ENCODE peak calls at places on chromosomes 6 and 20, in six cellular contexts. B, A, W, N, U and Y are unnamed samples.
A peak's percentile ranks its signal among the peaks of the same experiment; 100 is the strongest.

GRCh38 chr6:127886603-127887002 is 14.3 kb downstream of the THEMIS start:
- DNase-seq in B (no peak), A (no peak), W (no peak), N (no peak), U (no peak), Y (no peak)

GRCh38 chr6:5946181-5946580 is 60.5 kb downstream of the NRN1 start:
- DNase-seq in B (no peak), A (no peak), W (no peak), N (no peak), U (no peak), Y (no peak)

GRCh38 chr6:162026843-162027242 is 700.7 kb downstream of the PRKN start:
- DNase-seq in B (no peak), A (no peak), W (no peak), N (no peak), U (no peak), Y (no peak)

GRCh38 chr6:2853766-2854393 is 12.2 kb upstream of the SERPINB1 start:
- DNase-seq in B (no peak), A (peak; percentile 94), W (no peak), N (peak; percentile 58), U (no peak), Y (no peak)

GRCh38 chr6:63516186-63516944 is 55.9 kb upstream of the LOC128125822 start:
- DNase-seq in B (no peak), A (no peak), W (no peak), N (no peak), U (no peak), Y (no peak)

GRCh38 chr20:18057106-18057993 is at the start of gene OVOL2:
- DNase-seq in B (no peak), A (no peak), W (peak; percentile 93), N (peak; percentile 42), U (no peak), Y (peak; percentile 89)

GRCh38 chr6:152716322-152716721 is 18.6 kb downstream of the MYCT1 start:
- DNase-seq in B (no peak), A (peak; percentile 21), W (no peak), N (no peak), U (no peak), Y (no peak)

GRCh38 chr20:32067234-32067821 is 15.3 kb downstream of the HCK start:
- DNase-seq in B (no peak), A (peak; percentile 80), W (no peak), N (no peak), U (no peak), Y (no peak)

GRCh38 chr6:132669690-132670291 is 10.8 kb upstream of the TAAR1 start:
- DNase-seq in B (no peak), A (peak; percentile 67), W (no peak), N (no peak), U (no peak), Y (no peak)

GRCh38 chr6:43974643-43975235 is 152.5 kb downstream of the MRPL14 start:
- DNase-seq in B (no peak), A (no peak), W (no peak), N (no peak), U (no peak), Y (no peak)

GRCh38 chr6:43977404-43978111 is 149.7 kb downstream of the MRPL14 start:
- DNase-seq in B (no peak), A (no peak), W (peak; percentile 7), N (no peak), U (no peak), Y (no peak)

GRCh38 chr6:43979525-43979924 is 147.7 kb downstream of the MRPL14 start:
- DNase-seq in B (no peak), A (no peak), W (no peak), N (no peak), U (no peak), Y (no peak)

GRCh38 chr6:43978473-43979360 is 148.5 kb downstream of the MRPL14 start:
- DNase-seq in B (no peak), A (peak; percentile 36), W (peak; percentile 11), N (no peak), U (no peak), Y (no peak)

GRCh38 chr6:43976706-43977403 is 150.4 kb downstream of the MRPL14 start:
- DNase-seq in B (no peak), A (no peak), W (no peak), N (no peak), U (no peak), Y (no peak)
- TF ChIP-seq CTCF in B (no peak), A (no peak), W (no peak), N (no peak), U (no peak), Y (no peak)

DNA sequence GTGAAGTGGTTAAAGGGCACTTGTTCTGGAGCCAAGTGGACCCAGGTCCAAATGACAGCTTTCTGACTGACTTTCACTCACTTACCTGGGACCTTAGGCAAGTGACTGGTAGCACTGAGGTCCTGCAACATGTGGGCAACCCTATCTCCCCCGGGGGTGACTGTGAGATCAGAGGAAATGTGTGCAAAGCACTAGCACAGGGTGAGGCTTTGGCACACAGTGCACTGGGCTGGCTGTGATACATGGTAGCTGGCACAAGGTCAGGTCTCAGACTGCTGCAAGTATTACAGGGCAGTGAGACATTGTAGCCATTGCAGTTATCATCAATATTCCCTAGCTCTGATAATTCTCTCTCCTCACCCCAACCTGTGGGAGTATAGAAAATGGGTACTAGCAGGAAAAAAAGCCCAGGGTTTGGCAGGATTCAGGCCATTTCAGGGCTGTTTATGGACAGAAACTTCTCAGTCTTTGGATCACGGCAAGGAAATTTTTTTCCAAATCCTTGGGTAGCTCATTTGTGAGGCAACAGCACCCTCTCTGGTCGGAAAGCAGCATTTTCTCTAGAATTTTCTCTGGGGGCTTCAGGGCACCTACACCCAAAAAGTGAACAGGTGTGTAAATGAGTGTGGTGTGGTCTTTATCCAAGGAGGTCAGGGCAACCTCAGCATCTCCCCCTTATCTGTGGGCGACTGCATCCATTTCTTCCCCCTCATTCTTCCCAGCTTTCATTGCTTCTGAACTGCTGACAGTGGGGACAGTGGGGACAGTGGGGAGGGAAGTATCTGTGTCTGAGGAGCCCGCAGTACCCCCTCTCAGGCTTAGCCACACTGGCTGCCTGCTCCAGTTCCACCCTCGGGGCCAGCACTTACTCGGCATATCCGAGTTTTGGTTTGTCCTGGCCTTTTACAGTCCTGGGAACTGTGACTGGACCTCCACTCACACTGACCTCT is 148.7 kb upstream of the PHACTR3 start:
- DNase-seq in B (peak; percentile 37), A (peak; percentile 3), W (peak; percentile 28), N (peak; percentile 47), U (no peak), Y (no peak)
- TF ChIP-seq CTCF in B (peak; percentile 86), A (peak; percentile 16), W (no peak), N (peak; percentile 73), U (peak; percentile 83), Y (peak; percentile 51)

DNA sequence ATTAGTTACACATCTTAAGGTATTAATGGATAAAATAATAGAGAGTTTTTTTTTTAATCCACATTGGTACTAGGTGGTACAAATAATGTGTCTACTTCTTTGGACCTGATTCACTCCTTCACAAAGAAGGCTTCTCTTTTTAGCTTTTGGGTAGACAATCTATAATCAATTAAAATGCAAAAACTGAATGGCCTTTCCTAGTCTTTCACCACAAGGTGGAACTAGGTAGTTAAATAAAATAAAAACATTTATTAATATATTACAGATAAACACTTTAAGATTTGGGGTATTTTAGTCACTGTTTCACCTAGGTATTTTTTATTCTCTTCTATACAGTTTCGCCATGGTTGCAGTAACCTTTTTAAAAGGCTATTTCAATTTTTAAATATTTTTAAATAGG is 68.3 kb upstream of the DST start:
- DNase-seq in B (no peak), A (no peak), W (no peak), N (no peak), U (no peak), Y (no peak)
- TF ChIP-seq CTCF in B (peak; percentile 28), A (peak; percentile 3), W (no peak), N (no peak), U (no peak), Y (no peak)

GRCh38 chr6:136341967-136342366 is 52.3 kb upstream of the BCLAF1 start:
- DNase-seq in B (no peak), A (no peak), W (no peak), N (no peak), U (peak; percentile 34), Y (no peak)
- TF ChIP-seq CTCF in B (no peak), A (no peak), W (no peak), N (no peak), U (peak; percentile 57), Y (no peak)

DNA sequence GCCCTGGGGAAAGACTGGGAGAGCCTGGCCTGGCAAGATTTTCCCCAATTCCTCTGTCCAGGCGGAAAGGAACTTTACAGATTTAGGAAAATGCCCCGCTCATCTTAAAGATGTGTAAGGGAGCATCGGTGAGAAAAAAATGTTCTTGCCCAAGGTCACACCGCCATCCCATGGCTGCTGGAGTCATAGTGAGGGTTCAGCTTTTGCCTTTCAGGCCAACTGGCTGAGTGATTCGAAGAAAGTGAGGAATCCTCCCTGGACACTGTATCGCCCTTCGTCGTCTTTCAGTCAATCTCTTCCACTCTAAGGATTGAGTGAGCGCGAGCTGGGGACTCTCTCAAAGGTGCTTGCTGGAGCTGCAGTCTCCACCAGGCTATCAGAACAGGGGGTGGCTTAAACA is 1.4 kb downstream of the WFDC2 start:
- DNase-seq in B (no peak), A (no peak), W (no peak), N (no peak), U (no peak), Y (no peak)
- TF ChIP-seq CTCF in B (no peak), A (no peak), W (no peak), N (no peak), U (peak; percentile 2), Y (no peak)

GRCh38 chr6:11218827-11219826 is 13.3 kb downstream of the NEDD9 start:
- DNase-seq in B (no peak), A (peak; percentile 79), W (peak; percentile 50), N (no peak), U (no peak), Y (no peak)
- TF ChIP-seq CTCF in B (no peak), A (no peak), W (no peak), N (no peak), U (no peak), Y (no peak)

GRCh38 chr20:36273414-36274247 is 32.5 kb upstream of the DLGAP4 start:
- DNase-seq in B (no peak), A (peak; percentile 47), W (no peak), N (no peak), U (no peak), Y (no peak)
- TF ChIP-seq CTCF in B (peak; percentile 46), A (peak; percentile 56), W (no peak), N (no peak), U (peak; percentile 49), Y (no peak)